ENCODE peak calls at places on chromosome 4, in four cellular contexts. H is suprapubic skin, P is brain microvascular endothelial cell, X is stomach. F is an unnamed sample.

GRCh38 chr4:141543176-141543575 is 93.2 kb upstream of the IL15 start:
- DNase-seq in H (no peak), P (no peak), X (no peak), F (no peak)

GRCh38 chr4:145389566-145389965 is 92.1 kb upstream of the SMAD1 start:
- DNase-seq in H (no peak), P (no peak), X (no peak), F (no peak)

GRCh38 chr4:111074523-111075114 is 451.7 kb upstream of the PITX2 start:
- DNase-seq in H (no peak), P (no peak), X (no peak), F (no peak)

GRCh38 chr4:94342713-94343112 is at the start of gene HPGDS:
- DNase-seq in H (no peak), P (no peak), X (no peak), F (no peak)

GRCh38 chr4:97309111-97309510 is 834.2 kb downstream of the STPG2 start:
- DNase-seq in H (no peak), P (no peak), X (no peak), F (no peak)

GRCh38 chr4:156638925-156639605 is 332.5 kb downstream of the PDGFC start:
- DNase-seq in H (no peak), P (peak; percentile 82), X (no peak), F (peak; percentile 70)

GRCh38 chr4:162782778-162783507 is 383.7 kb downstream of the NAF1 start:
- DNase-seq in H (no peak), P (peak; percentile 31), X (no peak), F (no peak)

GRCh38 chr4:109574443-109574850 is 14.4 kb downstream of the MCUB start:
- DNase-seq in H (no peak), P (no peak), X (no peak), F (no peak)

GRCh38 chr4:118363166-118363565 is 10.4 kb upstream of the PRSS12 start:
- DNase-seq in H (no peak), P (no peak), X (no peak), F (no peak)

GRCh38 chr4:48813984-48814383 is 16.9 kb upstream of the OCIAD1 start:
- DNase-seq in H (no peak), P (no peak), X (no peak), F (no peak)

GRCh38 chr4:56684320-56684719 is 3.2 kb upstream of the HOPX start:
- DNase-seq in H (no peak), P (peak; percentile 16), X (no peak), F (no peak)

GRCh38 chr4:185457136-185457535 is 14.4 kb downstream of the CCDC110 start:
- DNase-seq in H (no peak), P (no peak), X (no peak), F (no peak)

GRCh38 chr4:30802622-30803323 is 82.6 kb downstream of the PCDH7 start:
- DNase-seq in H (no peak), P (no peak), X (no peak), F (peak; percentile 20)

GRCh38 chr4:78308517-78308916 is 243.1 kb upstream of the ANXA3 start:
- DNase-seq in H (no peak), P (no peak), X (no peak), F (no peak)

GRCh38 chr4:13543091-13543581 is 1.2 kb downstream of the NKX3-2 start:
- DNase-seq in H (no peak), P (no peak), X (no peak), F (no peak)

GRCh38 chr4:89123418-89123817 is 12.1 kb downstream of the TIGD2 start:
- DNase-seq in H (no peak), P (peak; percentile 8), X (no peak), F (no peak)

GRCh38 chr4:40245794-40246546 is 49.1 kb downstream of the RHOH start:
- DNase-seq in H (no peak), P (no peak), X (no peak), F (no peak)

GRCh38 chr4:7651461-7651921 is 216.8 kb upstream of the PSAPL1 start:
- DNase-seq in H (no peak), P (peak; percentile 23), X (no peak), F (peak; percentile 31)

GRCh38 chr4:142408003-142408441 is 438.1 kb downstream of the INPP4B start:
- DNase-seq in H (peak; percentile 40), P (peak; percentile 51), X (no peak), F (no peak)

GRCh38 chr4:7844247-7844991 is 95.2 kb downstream of the AFAP1 start:
- DNase-seq in H (peak; percentile 83), P (peak; percentile 95), X (peak; percentile 83), F (peak; percentile 74)

GRCh38 chr4:153771058-153771457 is 11.2 kb upstream of the RNF175 start:
- DNase-seq in H (no peak), P (no peak), X (no peak), F (no peak)

GRCh38 chr4:4394644-4395043 is 7.7 kb downstream of the NSG1 start:
- DNase-seq in H (no peak), P (peak; percentile 5), X (no peak), F (no peak)

GRCh38 chr4:132763465-132763864 is 385.6 kb upstream of the PCDH10 start:
- DNase-seq in H (no peak), P (no peak), X (no peak), F (no peak)

GRCh38 chr4:85747871-85748491 is 273.0 kb downstream of the ARHGAP24 start:
- DNase-seq in H (no peak), P (peak; percentile 77), X (no peak), F (peak; percentile 78)

GRCh38 chr4:185115827-185116232 is 27.2 kb upstream of the SLC25A4 start:
- DNase-seq in H (no peak), P (peak; percentile 83), X (peak; percentile 82), F (peak; percentile 43)

GRCh38 chr4:38161208-38162113 is 201.3 kb downstream of the PTTG2 start:
- DNase-seq in H (no peak), P (no peak), X (no peak), F (no peak)

GRCh38 chr4:111778543-111778942 is 366.7 kb upstream of the FAM241A start:
- DNase-seq in H (no peak), P (no peak), X (no peak), F (no peak)

GRCh38 chr4:20544645-20545044 is 155.6 kb upstream of the PACRGL start:
- DNase-seq in H (no peak), P (no peak), X (no peak), F (peak; percentile 28)
- TF ChIP-seq CTCF in H (peak; percentile 17), P (peak; percentile 39), X (no peak), F (peak; percentile 46)

GRCh38 chr4:182207806-182208483 is 35.3 kb upstream of the TENM3 start:
- DNase-seq in H (no peak), P (peak; percentile 87), X (no peak), F (peak; percentile 89)
- H3K4me3 ChIP-seq in H (no peak overlapping the region), P (no peak overlapping the region), X (no peak overlapping the region), F (no peak overlapping the region)

GRCh38 chr4:151091047-151091446 is 8.4 kb upstream of the RPS3A start:
- DNase-seq in H (no peak), P (no peak), X (no peak), F (no peak)

GRCh38 chr4:151093203-151093602 is 6.2 kb upstream of the RPS3A start:
- DNase-seq in H (no peak), P (no peak), X (no peak), F (no peak)

GRCh38 chr4:151092488-151092887 is 6.9 kb upstream of the RPS3A start:
- DNase-seq in H (no peak), P (no peak), X (no peak), F (no peak)

GRCh38 chr4:151087467-151087866 is 12.0 kb upstream of the RPS3A start:
- DNase-seq in H (no peak), P (no peak), X (no peak), F (no peak)
- TF ChIP-seq CTCF in H (no peak), P (no peak), X (no peak), F (no peak)

DNA sequence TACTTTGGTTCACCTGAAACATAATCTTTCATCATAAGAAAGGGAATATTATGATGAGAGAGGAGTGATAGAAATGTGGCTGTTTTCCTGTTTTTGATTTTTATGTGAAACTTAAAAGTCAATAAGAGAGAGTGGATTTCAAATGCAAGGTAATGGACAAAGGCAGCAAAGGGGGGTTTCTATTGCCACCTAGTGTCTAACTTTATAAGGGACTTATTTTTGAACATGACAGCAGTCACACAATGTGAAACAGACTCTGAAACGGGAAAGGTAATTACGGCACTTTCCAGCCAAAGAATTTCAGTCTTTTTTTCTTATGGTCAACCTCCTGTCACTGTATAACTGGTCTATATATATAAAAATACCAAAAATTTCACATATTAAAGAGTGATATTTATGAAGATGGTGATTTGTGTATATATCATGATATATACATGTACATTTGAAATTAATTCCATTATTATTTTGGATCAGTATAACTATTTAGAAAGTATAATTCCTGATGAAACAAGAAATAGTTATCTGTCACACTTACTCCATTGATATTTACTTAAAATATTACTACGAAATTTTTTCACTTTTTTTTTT is 127.1 kb downstream of the FBXO8 start:
- DNase-seq in H (no peak), P (peak; percentile 29), X (no peak), F (peak; percentile 26)
- H3K4me3 ChIP-seq in H (no peak overlapping the region), P (no peak overlapping the region), X (no peak overlapping the region), F (no peak overlapping the region)